ENCODE peak calls at places on chromosomes 6 and 20, in seven cellular contexts. One of them, this sample, is unnamed.

GRCh38 chr6:135192256-135193174 is 11.4 kb downstream of the MYB start:
- DNase-seq in activated CD8-positive, alpha-beta T cell treated with anti-CD3 and anti-CD28 coated beads, Interleukin-2, amount 10 ng/mL, durations not matched to agents 7 days and 5 days: no peak
- DNase-seq in EL: no peak
- DNase-seq in left lung: no peak
- DNase-seq in activated gamma-delta T cell treated with Interleukin-2 at 50 U/mL for 16 hours: no peak
- DNase-seq in C1 segment of cervical spinal cord: no peak
- DNase-seq in T-helper 1 cell: no peak
- DNase-seq in this sample: no peak

GRCh38 chr6:101935732-101936131 is 542.2 kb downstream of the GRIK2 start:
- DNase-seq in C1 segment of cervical spinal cord: no peak
- DNase-seq in activated gamma-delta T cell treated with Interleukin-2 at 50 U/mL for 16 hours: no peak
- DNase-seq in left lung: no peak
- DNase-seq in T-helper 1 cell: no peak
- DNase-seq in EL: no peak
- DNase-seq in activated CD8-positive, alpha-beta T cell treated with anti-CD3 and anti-CD28 coated beads, Interleukin-2, amount 10 ng/mL, durations not matched to agents 7 days and 5 days: no peak
- DNase-seq in this sample: no peak

GRCh38 chr6:87901613-87902012 is 146.0 kb upstream of the SPACA1 start:
- DNase-seq in activated CD8-positive, alpha-beta T cell treated with anti-CD3 and anti-CD28 coated beads, Interleukin-2, amount 10 ng/mL, durations not matched to agents 7 days and 5 days: no peak
- DNase-seq in left lung: no peak
- DNase-seq in C1 segment of cervical spinal cord: no peak
- DNase-seq in T-helper 1 cell: no peak
- DNase-seq in activated gamma-delta T cell treated with Interleukin-2 at 50 U/mL for 16 hours: no peak
- DNase-seq in EL: no peak
- DNase-seq in this sample: no peak

GRCh38 chr20:30919514-30920188 is 337.8 kb upstream of the DEFB115 start:
- DNase-seq in C1 segment of cervical spinal cord: no peak
- DNase-seq in T-helper 1 cell: no peak
- DNase-seq in activated gamma-delta T cell treated with Interleukin-2 at 50 U/mL for 16 hours: no peak
- DNase-seq in activated CD8-positive, alpha-beta T cell treated with anti-CD3 and anti-CD28 coated beads, Interleukin-2, amount 10 ng/mL, durations not matched to agents 7 days and 5 days: no peak
- DNase-seq in left lung: no peak
- DNase-seq in EL: no peak
- DNase-seq in this sample: no peak

GRCh38 chr20:48527771-48528170 is 300.0 kb downstream of the PREX1 start:
- DNase-seq in activated gamma-delta T cell treated with Interleukin-2 at 50 U/mL for 16 hours: no peak
- DNase-seq in activated CD8-positive, alpha-beta T cell treated with anti-CD3 and anti-CD28 coated beads, Interleukin-2, amount 10 ng/mL, durations not matched to agents 7 days and 5 days: no peak
- DNase-seq in T-helper 1 cell: no peak
- DNase-seq in C1 segment of cervical spinal cord: no peak
- DNase-seq in EL: no peak
- DNase-seq in left lung: no peak
- DNase-seq in this sample: no peak

GRCh38 chr6:148138478-148138877 is 204.2 kb upstream of the SASH1 start:
- DNase-seq in EL: no peak
- DNase-seq in C1 segment of cervical spinal cord: no peak
- DNase-seq in left lung: no peak
- DNase-seq in activated CD8-positive, alpha-beta T cell treated with anti-CD3 and anti-CD28 coated beads, Interleukin-2, amount 10 ng/mL, durations not matched to agents 7 days and 5 days: no peak
- DNase-seq in T-helper 1 cell: no peak
- DNase-seq in activated gamma-delta T cell treated with Interleukin-2 at 50 U/mL for 16 hours: no peak
- DNase-seq in this sample: no peak

GRCh38 chr6:84027340-84028183 is 6.0 kb upstream of the MRAP2 start:
- DNase-seq in C1 segment of cervical spinal cord: no peak
- DNase-seq in activated CD8-positive, alpha-beta T cell treated with anti-CD3 and anti-CD28 coated beads, Interleukin-2, amount 10 ng/mL, durations not matched to agents 7 days and 5 days: no peak
- DNase-seq in T-helper 1 cell: no peak
- DNase-seq in left lung: no peak
- DNase-seq in EL: peak
- DNase-seq in activated gamma-delta T cell treated with Interleukin-2 at 50 U/mL for 16 hours: no peak
- DNase-seq in this sample: no peak

GRCh38 chr6:39980839-39981580 is 46.7 kb upstream of the MOCS1 start:
- DNase-seq in activated CD8-positive, alpha-beta T cell treated with anti-CD3 and anti-CD28 coated beads, Interleukin-2, amount 10 ng/mL, durations not matched to agents 7 days and 5 days: peak
- DNase-seq in EL: peak
- DNase-seq in activated gamma-delta T cell treated with Interleukin-2 at 50 U/mL for 16 hours: no peak
- DNase-seq in left lung: no peak
- DNase-seq in T-helper 1 cell: no peak
- DNase-seq in C1 segment of cervical spinal cord: peak
- DNase-seq in this sample: peak

GRCh38 chr6:134870677-134871498 is 79.0 kb downstream of the ALDH8A1 start:
- DNase-seq in T-helper 1 cell: no peak
- DNase-seq in EL: no peak
- DNase-seq in left lung: no peak
- DNase-seq in activated CD8-positive, alpha-beta T cell treated with anti-CD3 and anti-CD28 coated beads, Interleukin-2, amount 10 ng/mL, durations not matched to agents 7 days and 5 days: no peak
- DNase-seq in activated gamma-delta T cell treated with Interleukin-2 at 50 U/mL for 16 hours: no peak
- DNase-seq in C1 segment of cervical spinal cord: no peak
- DNase-seq in this sample: peak

GRCh38 chr6:157072128-157072527 is 251.2 kb downstream of the TMEM242 start:
- DNase-seq in activated gamma-delta T cell treated with Interleukin-2 at 50 U/mL for 16 hours: no peak
- DNase-seq in left lung: no peak
- DNase-seq in C1 segment of cervical spinal cord: no peak
- DNase-seq in activated CD8-positive, alpha-beta T cell treated with anti-CD3 and anti-CD28 coated beads, Interleukin-2, amount 10 ng/mL, durations not matched to agents 7 days and 5 days: no peak
- DNase-seq in T-helper 1 cell: no peak
- DNase-seq in EL: no peak
- DNase-seq in this sample: no peak

GRCh38 chr6:26536571-26537159 is 1.5 kb upstream of the HMGN4 start:
- DNase-seq in left lung: no peak
- DNase-seq in C1 segment of cervical spinal cord: peak
- DNase-seq in activated CD8-positive, alpha-beta T cell treated with anti-CD3 and anti-CD28 coated beads, Interleukin-2, amount 10 ng/mL, durations not matched to agents 7 days and 5 days: peak
- DNase-seq in T-helper 1 cell: no peak
- DNase-seq in EL: peak
- DNase-seq in activated gamma-delta T cell treated with Interleukin-2 at 50 U/mL for 16 hours: peak
- DNase-seq in this sample: peak

GRCh38 chr20:14958626-14959025 is 621.2 kb upstream of the FLRT3 start:
- DNase-seq in T-helper 1 cell: no peak
- DNase-seq in C1 segment of cervical spinal cord: no peak
- DNase-seq in left lung: no peak
- DNase-seq in activated gamma-delta T cell treated with Interleukin-2 at 50 U/mL for 16 hours: no peak
- DNase-seq in activated CD8-positive, alpha-beta T cell treated with anti-CD3 and anti-CD28 coated beads, Interleukin-2, amount 10 ng/mL, durations not matched to agents 7 days and 5 days: no peak
- DNase-seq in EL: no peak
- DNase-seq in this sample: no peak

GRCh38 chr6:31070711-31071197 is 41.6 kb downstream of the C6orf15 start:
- DNase-seq in T-helper 1 cell: no peak
- DNase-seq in left lung: peak
- DNase-seq in activated CD8-positive, alpha-beta T cell treated with anti-CD3 and anti-CD28 coated beads, Interleukin-2, amount 10 ng/mL, durations not matched to agents 7 days and 5 days: no peak
- DNase-seq in EL: peak
- DNase-seq in C1 segment of cervical spinal cord: no peak
- DNase-seq in activated gamma-delta T cell treated with Interleukin-2 at 50 U/mL for 16 hours: no peak
- DNase-seq in this sample: peak

GRCh38 chr6:159107451-159108260 is 61.5 kb upstream of the FNDC1 start:
- DNase-seq in EL: no peak
- DNase-seq in left lung: no peak
- DNase-seq in activated CD8-positive, alpha-beta T cell treated with anti-CD3 and anti-CD28 coated beads, Interleukin-2, amount 10 ng/mL, durations not matched to agents 7 days and 5 days: peak
- DNase-seq in C1 segment of cervical spinal cord: peak
- DNase-seq in activated gamma-delta T cell treated with Interleukin-2 at 50 U/mL for 16 hours: peak
- DNase-seq in T-helper 1 cell: peak
- DNase-seq in this sample: peak

GRCh38 chr20:32168184-32168910 is 39.2 kb downstream of the PLAGL2 start:
- DNase-seq in activated gamma-delta T cell treated with Interleukin-2 at 50 U/mL for 16 hours: no peak
- DNase-seq in EL: peak
- DNase-seq in T-helper 1 cell: no peak
- DNase-seq in activated CD8-positive, alpha-beta T cell treated with anti-CD3 and anti-CD28 coated beads, Interleukin-2, amount 10 ng/mL, durations not matched to agents 7 days and 5 days: no peak
- DNase-seq in C1 segment of cervical spinal cord: no peak
- DNase-seq in left lung: no peak
- DNase-seq in this sample: no peak

GRCh38 chr6:34866509-34866908 is 21.3 kb downstream of the TAF11 start:
- DNase-seq in left lung: no peak
- DNase-seq in activated gamma-delta T cell treated with Interleukin-2 at 50 U/mL for 16 hours: no peak
- DNase-seq in T-helper 1 cell: no peak
- DNase-seq in activated CD8-positive, alpha-beta T cell treated with anti-CD3 and anti-CD28 coated beads, Interleukin-2, amount 10 ng/mL, durations not matched to agents 7 days and 5 days: no peak
- DNase-seq in EL: no peak
- DNase-seq in C1 segment of cervical spinal cord: no peak
- DNase-seq in this sample: no peak

This sample was measured in DND-41.